ENCODE peak calls at places on chromosomes 2 and 18, in seven cellular contexts. B is pancreas, G is BJ, L is astrocyte, M is hepatocyte, U is DND-41, R is RWPE2. K is an unnamed sample. For H3K36me3, the result is how much of the 10 kb centered on the place peaks cover.

GRCh38 chr2:149160701-149161217 is 122.3 kb downstream of the LYPD6B start:
- DNase-seq in B (no peak), G (no peak), L (no peak), M (peak), U (peak), R (no peak), K (no peak)

GRCh38 chr18:63795611-63796010 is 20.4 kb downstream of the SERPINB7 start:
- DNase-seq in B (no peak), G (no peak), L (no peak), M (no peak), U (no peak), R (no peak), K (peak)

GRCh38 chr2:235592430-235592829 is 98.6 kb downstream of the AGAP1 start:
- DNase-seq in B (no peak), G (no peak), L (peak), M (no peak), U (no peak), R (no peak), K (no peak)

GRCh38 chr2:120223034-120223912 is at the start of gene TMEM185B:
- DNase-seq in B (peak), G (no peak), L (peak), M (peak), U (peak), R (peak), K (peak)

GRCh38 chr2:99608092-99608491 is 118.3 kb upstream of the REV1 start:
- DNase-seq in B (no peak), G (no peak), L (no peak), M (no peak), U (no peak), R (no peak), K (no peak)

GRCh38 chr2:214382229-214382628 is 28.6 kb upstream of the VWC2L start:
- DNase-seq in B (no peak), G (no peak), L (peak), M (no peak), U (no peak), R (no peak), K (peak)

GRCh38 chr2:238939074-238939473 is 91.2 kb downstream of the TWIST2 start:
- DNase-seq in B (no peak), G (peak), L (no peak), M (no peak), U (no peak), R (no peak), K (no peak)

GRCh38 chr2:20641123-20641985 is 9.5 kb downstream of the HS1BP3 start:
- DNase-seq in B (no peak), G (no peak), L (peak), M (no peak), U (no peak), R (peak), K (peak)

GRCh38 chr2:212328129-212328528 is 210.5 kb downstream of the ERBB4 start:
- DNase-seq in B (no peak), G (no peak), L (no peak), M (peak), U (no peak), R (no peak), K (no peak)

GRCh38 chr2:144554811-144555210 is 34.9 kb upstream of the ZEB2 start:
- DNase-seq in B (no peak), G (no peak), L (no peak), M (no peak), U (no peak), R (no peak), K (no peak)

GRCh38 chr2:55338268-55338667 is 69.2 kb upstream of the MTIF2 start:
- DNase-seq in B (no peak), G (peak), L (peak), M (no peak), U (no peak), R (no peak), K (no peak)

GRCh38 chr2:70946832-70947442 is 11.2 kb downstream of the ATP6V1B1 start:
- DNase-seq in B (peak), G (no peak), L (peak), M (peak), U (peak), R (no peak), K (peak)

GRCh38 chr2:61125123-61125710 is 36.8 kb upstream of the C2orf74 start:
- DNase-seq in B (no peak), G (no peak), L (no peak), M (no peak), U (no peak), R (no peak), K (no peak)

GRCh38 chr18:71105078-71105819 is 816.4 kb downstream of the SOCS6 start:
- DNase-seq in B (no peak), G (no peak), L (peak), M (no peak), U (no peak), R (no peak), K (no peak)

GRCh38 chr2:134679740-134680139 is 39.1 kb downstream of the TMEM163 start:
- DNase-seq in B (no peak), G (no peak), L (no peak), M (no peak), U (peak), R (no peak), K (no peak)

GRCh38 chr18:59783138-59783537 is 85.9 kb upstream of the CCBE1 start:
- DNase-seq in B (no peak), G (no peak), L (peak), M (peak), U (peak), R (no peak), K (peak)

GRCh38 chr2:88549616-88550292 is 77.5 kb downstream of the EIF2AK3 start:
- DNase-seq in B (no peak), G (no peak), L (no peak), M (no peak), U (no peak), R (no peak), K (no peak)

GRCh38 chr18:28689591-28689990 is 512.7 kb upstream of the CDH2 start:
- DNase-seq in B (no peak), G (no peak), L (no peak), M (no peak), U (no peak), R (no peak), K (no peak)

GRCh38 chr2:36449943-36450392 is 94.4 kb downstream of the CRIM1 start:
- DNase-seq in B (no peak), G (no peak), L (peak), M (no peak), U (no peak), R (no peak), K (no peak)

GRCh38 chr2:173865976-173866857 is 99.0 kb downstream of the SP3 start:
- DNase-seq in B (no peak), G (no peak), L (no peak), M (no peak), U (no peak), R (no peak), K (no peak)

GRCh38 chr2:45265336-45265735 is 256.1 kb upstream of the SIX2 start:
- DNase-seq in B (no peak), G (no peak), L (no peak), M (no peak), U (no peak), R (no peak), K (no peak)

GRCh38 chr2:101616411-101616810 is 81.1 kb upstream of the MAP4K4 start:
- DNase-seq in B (no peak), G (no peak), L (peak), M (no peak), U (no peak), R (no peak), K (no peak)

GRCh38 chr2:218996937-218997336 is 3.7 kb upstream of the CRYBA2 start:
- DNase-seq in B (peak), G (no peak), L (no peak), M (no peak), U (no peak), R (no peak), K (no peak)

GRCh38 chr2:2838548-2838845 is 507.4 kb upstream of the MYT1L start:
- DNase-seq in B (no peak), G (no peak), L (no peak), M (no peak), U (no peak), R (no peak), K (no peak)

GRCh38 chr18:10050956-10051355 is 137.1 kb downstream of the VAPA start:
- DNase-seq in B (no peak), G (no peak), L (no peak), M (no peak), U (no peak), R (no peak), K (no peak)

GRCh38 chr2:28429636-28430376 is 37.1 kb downstream of the FOSL2 start:
- DNase-seq in B (peak), G (no peak), L (no peak), M (no peak), U (no peak), R (no peak), K (no peak)

GRCh38 chr2:207321504-207321903 is 155.8 kb upstream of the KLF7 start:
- DNase-seq in B (no peak), G (no peak), L (no peak), M (no peak), U (no peak), R (no peak), K (no peak)

GRCh38 chr2:199455533-199456382 is 2.0 kb downstream of the SATB2 start:
- DNase-seq in B (peak), G (no peak), L (peak), M (peak), U (no peak), R (peak), K (peak)

GRCh38 chr2:229553091-229553490 is 161.3 kb downstream of the DNER start:
- DNase-seq in B (no peak), G (no peak), L (peak), M (no peak), U (no peak), R (no peak), K (no peak)

DNA sequence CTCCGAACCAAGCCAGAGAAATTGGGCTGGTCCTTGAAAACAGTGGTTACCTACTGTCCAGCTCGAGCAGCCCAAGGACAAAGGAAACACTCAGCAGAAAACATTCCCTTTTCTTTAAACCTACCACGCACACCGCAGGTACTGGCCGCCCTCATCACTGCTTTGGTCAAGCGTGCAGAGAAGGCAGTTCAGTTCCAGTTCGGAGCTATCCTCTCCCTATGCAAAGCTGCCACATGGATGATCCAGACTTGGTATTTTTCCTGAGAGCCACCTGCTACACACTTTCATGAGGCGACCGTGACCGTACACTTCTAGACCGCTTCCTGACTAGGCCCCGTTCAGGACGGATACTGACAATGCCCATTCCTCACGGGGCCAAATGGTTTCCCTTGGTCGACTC is 4.3 kb upstream of the POLR2D start:
- DNase-seq in B (no peak), G (no peak), L (no peak), M (no peak), U (no peak), R (peak), K (no peak)
- H3K36me3 ChIP-seq in B (under half), G (under half), L (under half), M (under half), U (under half), R (under half), K (under half)

GRCh38 chr2:147384659-147385058 is 460.2 kb upstream of the ACVR2A start:
- DNase-seq in B (no peak), G (no peak), L (no peak), M (no peak), U (no peak), R (no peak), K (no peak)
- TF ChIP-seq CTCF in B (no peak), G (no peak), L (no peak), M (no peak), U (no peak), R (no peak), K (no peak)

GRCh38 chr2:200525882-200526651 is at the start of gene SGO2:
- DNase-seq in B (peak), G (peak), L (peak), M (peak), U (peak), R (peak), K (peak)
- H3K4me3 ChIP-seq in B (peak), G (peak), L (peak), M (peak), U (peak), R (peak), K (peak)

GRCh38 chr2:241676665-241677064 is 9.9 kb downstream of the DTYMK start:
- DNase-seq in B (no peak), G (no peak), L (no peak), M (peak), U (no peak), R (peak), K (no peak)

GRCh38 chr2:241673797-241674725 is 12.6 kb downstream of the DTYMK start:
- DNase-seq in B (no peak), G (no peak), L (peak), M (no peak), U (no peak), R (no peak), K (no peak)

GRCh38 chr2:241677392-241677791 is 9.2 kb downstream of the DTYMK start:
- DNase-seq in B (no peak), G (no peak), L (no peak), M (peak), U (no peak), R (peak), K (no peak)

GRCh38 chr2:241678307-241678706 is 8.3 kb downstream of the DTYMK start:
- DNase-seq in B (no peak), G (no peak), L (no peak), M (no peak), U (no peak), R (no peak), K (no peak)

DNA sequence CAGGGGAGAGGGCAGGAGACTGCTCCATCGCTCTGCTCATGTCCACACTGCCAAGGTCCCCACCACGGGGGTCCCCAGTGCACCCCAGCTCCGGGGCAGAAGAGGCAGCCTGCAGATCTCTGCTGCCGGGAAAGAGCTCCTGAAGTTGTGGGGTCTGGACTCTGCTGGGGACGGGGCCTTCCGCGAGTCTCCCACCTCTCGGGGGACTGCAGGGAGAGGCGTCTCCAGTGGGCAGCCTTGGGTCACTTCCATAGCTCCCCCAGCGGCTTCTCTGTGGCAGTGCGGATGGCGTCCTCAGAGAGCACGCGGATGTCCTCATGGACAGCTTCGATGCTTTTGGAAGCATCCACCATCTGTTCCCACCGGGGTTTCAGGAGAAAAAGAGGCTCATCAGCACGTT is 10.7 kb downstream of the DTYMK start:
- DNase-seq in B (no peak), G (no peak), L (no peak), M (no peak), U (no peak), R (no peak), K (no peak)
- H3K36me3 ChIP-seq in B (under half), G (under half), L (under half), M (under half), U (half or more), R (under half), K (under half)